ENCODE peak calls at places on chromosomes 2 and 18, in seven cellular contexts. H, B, Y, Q, M, E and J are unnamed samples.

GRCh38 chr2:98894331-98895000 is 41.6 kb downstream of the CRACDL start:
- DNase-seq in H (no peak), B (no peak), Y (no peak), Q (no peak), M (no peak), E (no peak), J (no peak)

GRCh38 chr18:57523171-57523956 is 63.1 kb downstream of the FECH start:
- DNase-seq in H (no peak), B (no peak), Y (no peak), Q (no peak), M (no peak), E (no peak), J (no peak)

GRCh38 chr2:85429213-85429923 is 10.9 kb downstream of the SH2D6 start:
- DNase-seq in H (no peak), B (no peak), Y (no peak), Q (no peak), M (no peak), E (no peak), J (no peak)

GRCh38 chr18:78512080-78512601 is 467.5 kb upstream of the SALL3 start:
- DNase-seq in H (no peak), B (no peak), Y (no peak), Q (no peak), M (no peak), E (no peak), J (no peak)

GRCh38 chr18:36610258-36610657 is 218.5 kb downstream of the TPGS2 start:
- DNase-seq in H (no peak), B (no peak), Y (no peak), Q (no peak), M (no peak), E (no peak), J (no peak)

GRCh38 chr2:170862503-170862902 is 45.8 kb downstream of the GAD1 start:
- DNase-seq in H (peak; percentile 26), B (no peak), Y (no peak), Q (no peak), M (no peak), E (no peak), J (no peak)

GRCh38 chr2:37585295-37585908 is 86.0 kb downstream of the CDC42EP3 start:
- DNase-seq in H (no peak), B (no peak), Y (no peak), Q (no peak), M (peak; percentile 43), E (peak; percentile 13), J (no peak)

GRCh38 chr18:22999212-22999611 is 66.1 kb downstream of the RBBP8 start:
- DNase-seq in H (no peak), B (peak; percentile 71), Y (no peak), Q (no peak), M (peak; percentile 79), E (no peak), J (no peak)

GRCh38 chr2:121539722-121540469 is 9.2 kb downstream of the RNU4ATAC start:
- DNase-seq in H (no peak), B (no peak), Y (no peak), Q (no peak), M (peak; percentile 20), E (no peak), J (no peak)

GRCh38 chr2:105576440-105577241 is 168.1 kb upstream of the NCK2 start:
- DNase-seq in H (no peak), B (peak; percentile 39), Y (peak; percentile 14), Q (peak; percentile 39), M (peak; percentile 43), E (peak; percentile 77), J (no peak)

GRCh38 chr2:53275743-53276142 is 491.9 kb upstream of the CHAC2 start:
- DNase-seq in H (no peak), B (no peak), Y (no peak), Q (no peak), M (no peak), E (peak; percentile 17), J (no peak)

GRCh38 chr18:67742954-67743353 is 226.4 kb upstream of the DSEL start:
- DNase-seq in H (no peak), B (no peak), Y (no peak), Q (no peak), M (no peak), E (no peak), J (no peak)

GRCh38 chr2:197152451-197153228 is 157.9 kb downstream of the ANKRD44 start:
- DNase-seq in H (no peak), B (peak; percentile 55), Y (no peak), Q (no peak), M (peak; percentile 67), E (no peak), J (no peak)

GRCh38 chr2:199458806-199459285 is 1.1 kb upstream of the SATB2 start:
- DNase-seq in H (no peak), B (no peak), Y (peak; percentile 54), Q (no peak), M (no peak), E (peak; percentile 68), J (no peak)

GRCh38 chr2:199456383-199457146 is 1.2 kb downstream of the SATB2 start:
- DNase-seq in H (no peak), B (no peak), Y (no peak), Q (no peak), M (no peak), E (no peak), J (no peak)

GRCh38 chr2:199458017-199458805 is 472 bp upstream of the SATB2 start:
- DNase-seq in H (peak; percentile 70), B (peak; percentile 46), Y (peak; percentile 41), Q (peak; percentile 64), M (peak; percentile 63), E (no peak), J (no peak)

GRCh38 chr2:199455533-199456382 is 2.0 kb downstream of the SATB2 start:
- DNase-seq in H (peak; percentile 51), B (peak; percentile 41), Y (peak; percentile 65), Q (peak; percentile 81), M (peak; percentile 60), E (peak; percentile 54), J (no peak)

DNA sequence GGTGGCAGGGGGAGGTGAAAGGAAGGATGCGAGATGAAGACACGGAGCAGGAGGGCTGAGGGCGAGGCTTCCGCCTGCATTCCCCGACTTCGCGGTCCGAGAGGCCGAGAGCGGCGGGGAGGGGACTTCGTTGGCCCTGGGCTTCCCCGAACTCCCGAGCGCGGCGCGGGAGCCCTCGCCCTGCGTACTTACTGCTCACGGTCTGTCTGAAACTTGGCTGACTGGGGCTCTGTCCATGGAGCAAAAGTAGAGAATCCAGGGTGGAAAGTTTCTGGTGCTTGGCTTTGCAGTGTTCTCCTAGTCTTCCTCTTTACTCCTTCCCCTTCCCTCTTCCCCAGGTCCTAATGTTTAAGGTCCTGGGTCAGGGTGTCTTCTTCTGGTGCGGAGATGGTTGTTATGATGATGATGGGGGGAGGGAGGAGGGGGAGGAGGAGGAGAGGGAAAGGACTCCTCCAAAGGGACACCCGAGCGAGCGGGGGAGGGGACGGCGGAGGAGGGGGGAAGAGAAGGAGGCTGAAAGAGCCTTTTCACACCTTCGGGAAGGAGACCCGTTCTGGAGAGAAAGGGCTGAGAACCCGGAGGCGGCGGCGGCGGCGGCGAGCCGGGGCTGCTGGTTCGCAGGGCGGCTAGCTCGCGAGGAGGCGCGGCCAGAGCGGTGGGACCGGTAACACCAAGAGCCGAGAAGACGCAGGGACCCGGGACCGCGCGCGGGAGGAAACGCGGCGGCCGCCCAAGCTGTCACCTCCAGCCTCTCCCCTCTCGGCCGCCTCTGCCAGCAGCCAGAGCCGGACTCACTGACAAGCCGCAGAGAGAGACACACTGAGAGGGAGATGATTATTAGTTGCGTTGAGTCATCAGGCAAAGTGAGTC is at the start of gene SATB2:
- DNase-seq in H (peak; percentile 29), B (peak; percentile 76), Y (peak; percentile 31), Q (peak; percentile 72), M (peak; percentile 82), E (peak; percentile 79), J (peak; percentile 7)
- H3K4me2 ChIP-seq in H (peak within 1 kb of the TSS; percentile 86), B (peak within 1 kb of the TSS; percentile 92), Y (peak within 1 kb of the TSS; percentile 99), Q (peak within 1 kb of the TSS; percentile 92), M (peak within 1 kb of the TSS; percentile 88), E (peak within 1 kb of the TSS; percentile 90), J (peak within 1 kb of the TSS; percentile 85)

GRCh38 chr2:32067549-32067948 is 4.2 kb downstream of the SPAST start:
- DNase-seq in H (no peak), B (no peak), Y (no peak), Q (no peak), M (no peak), E (no peak), J (no peak)

GRCh38 chr2:32061973-32062861 is 1.1 kb upstream of the SPAST start:
- DNase-seq in H (peak; percentile 40), B (peak; percentile 51), Y (no peak), Q (peak; percentile 55), M (peak; percentile 61), E (peak; percentile 55), J (no peak)

GRCh38 chr2:32064021-32064678 is 794 bp downstream of the SPAST start:
- DNase-seq in H (peak; percentile 31), B (peak; percentile 1), Y (no peak), Q (peak; percentile 31), M (no peak), E (peak; percentile 24), J (no peak)

GRCh38 chr2:32063310-32064020 is at the start of gene SPAST:
- DNase-seq in H (peak; percentile 96), B (peak; percentile 91), Y (peak; percentile 98), Q (peak; percentile 99), M (peak; percentile 96), E (peak; percentile 97), J (peak; percentile 58)

DNA sequence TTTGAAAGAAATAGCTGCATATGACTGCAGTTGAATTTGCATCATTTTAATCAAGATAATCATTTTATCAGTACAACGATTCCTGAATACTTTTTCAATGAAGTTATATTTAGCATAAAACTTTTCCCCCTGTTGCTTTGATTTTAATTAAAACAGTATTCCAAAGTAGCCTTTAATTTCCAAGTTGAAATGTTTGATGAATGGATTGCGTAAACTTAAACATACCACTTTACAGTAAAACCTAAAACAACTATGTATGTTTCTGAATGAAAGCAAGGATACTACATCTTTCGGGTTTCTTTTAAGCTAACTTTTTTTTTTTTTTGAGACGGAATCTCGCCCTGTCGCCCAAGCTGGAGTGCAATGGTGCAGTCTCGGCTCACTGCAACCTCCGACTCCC is 1.4 kb downstream of the SPAST start:
- DNase-seq in H (no peak), B (no peak), Y (no peak), Q (no peak), M (no peak), E (no peak), J (no peak)
- H2AFZ ChIP-seq in H (peak overlapping the region; percentile 81), B (peak overlapping the region; percentile 74), Y (no peak overlapping the region), Q (no peak overlapping the region), M (no peak overlapping the region), E (peak overlapping the region; percentile 100), J (no peak overlapping the region)

GRCh38 chr18:7566587-7567486 is at the start of gene PTPRM:
- DNase-seq in H (peak; percentile 90), B (peak; percentile 61), Y (peak; percentile 84), Q (peak; percentile 71), M (peak; percentile 76), E (peak; percentile 75), J (no peak)
- H3K27ac ChIP-seq in H (no peak within 1 kb of the TSS), B (peak within 1 kb of the TSS; percentile 90), Y (peak within 1 kb of the TSS; percentile 29), Q (no peak within 1 kb of the TSS), M (peak within 1 kb of the TSS; percentile 80), E (peak within 1 kb of the TSS; percentile 54), J (peak within 1 kb of the TSS; percentile 43)

DNA sequence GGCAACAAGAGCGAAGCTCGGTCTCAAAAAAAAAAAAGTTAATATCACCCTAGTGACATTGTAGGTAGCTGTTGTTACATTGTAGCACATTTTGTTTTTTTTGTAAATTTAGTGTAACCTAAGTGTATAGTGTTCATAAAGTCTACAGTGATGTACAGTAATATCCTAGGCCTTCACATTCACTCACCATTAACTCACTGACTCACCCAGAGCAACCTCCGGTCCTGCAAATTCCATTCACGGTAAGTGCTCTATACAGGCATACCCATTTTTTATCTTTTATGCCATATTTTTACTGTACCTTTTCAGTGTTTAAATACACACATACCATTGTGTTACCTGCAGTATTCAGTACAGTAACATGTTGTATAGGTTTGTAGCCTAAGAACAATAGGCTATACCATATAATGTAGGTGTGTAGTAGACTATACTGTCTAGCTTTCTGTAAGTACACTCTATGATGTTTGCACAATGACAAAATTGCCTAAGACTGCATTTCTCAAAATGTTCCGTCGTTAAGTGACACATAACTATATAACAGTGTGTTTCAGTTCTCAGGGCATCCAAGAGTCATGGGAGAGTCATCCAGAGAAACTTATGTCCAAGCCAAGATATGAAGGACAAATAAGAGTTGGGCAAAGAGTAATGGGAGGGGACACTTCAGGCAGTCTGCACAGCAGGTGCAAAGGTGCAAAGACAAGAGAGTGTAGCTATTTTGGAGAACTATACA is 68.4 kb downstream of the TANK start:
- DNase-seq in H (no peak), B (peak; percentile 6), Y (no peak), Q (no peak), M (peak; percentile 23), E (peak; percentile 9), J (no peak)
- H3K4me2 ChIP-seq in H (no peak overlapping the region), B (no peak overlapping the region), Y (no peak overlapping the region), Q (no peak overlapping the region), M (no peak overlapping the region), E (no peak overlapping the region), J (no peak overlapping the region)